ENCODE peak calls at places on chromosomes 16 and 17, in ten cellular contexts. M is ELF-1; P is stomach; Y is GM06990; D is ovary; L is stimulated activated CD4-positive, alpha-beta T cell treated with anti-CD3 and anti-CD28 coated beads, Interleukin-15, amount 100 ng/mL, for 24 hours; N is posterior vena cava; K is astrocyte of the spinal cord; Q is cardiac fibroblast; H is psoas muscle. W is an unnamed sample.

GRCh38 chr16:77190478-77191258 is at the start of gene MON1B:
- DNase-seq in M (peak), P (peak), Y (peak), D (peak), L (peak), N (peak), K (peak), Q (peak), H (peak), W (peak)

GRCh38 chr17:3447625-3448024 is 14.0 kb upstream of the OR1E2 start:
- DNase-seq in M (peak), P (no peak), Y (no peak), D (no peak), L (no peak), N (no peak), K (no peak), Q (peak), H (no peak), W (no peak)

GRCh38 chr17:62597920-62598319 is 29.6 kb upstream of the MRC2 start:
- DNase-seq in M (no peak), P (no peak), Y (no peak), D (peak), L (no peak), N (no peak), K (no peak), Q (peak), H (peak), W (no peak)

GRCh38 chr16:72836181-72836580 is 211.7 kb downstream of the ZFHX3 start:
- DNase-seq in M (no peak), P (no peak), Y (no peak), D (no peak), L (no peak), N (no peak), K (no peak), Q (no peak), H (no peak), W (no peak)

GRCh38 chr16:780296-780695 is 7.9 kb downstream of the RPUSD1 start:
- DNase-seq in M (no peak), P (no peak), Y (no peak), D (no peak), L (no peak), N (no peak), K (no peak), Q (no peak), H (no peak), W (no peak)

GRCh38 chr17:77385750-77386501 is 245.2 kb downstream of the SEC14L1 start:
- DNase-seq in M (peak), P (no peak), Y (no peak), D (no peak), L (no peak), N (peak), K (no peak), Q (peak), H (peak), W (peak)

GRCh38 chr17:4771519-4772234 is at the start of gene TM4SF5:
- DNase-seq in M (no peak), P (peak), Y (no peak), D (no peak), L (no peak), N (no peak), K (no peak), Q (no peak), H (no peak), W (no peak)

GRCh38 chr16:69105501-69106361 is at the start of gene HAS3:
- DNase-seq in M (peak), P (peak), Y (peak), D (no peak), L (peak), N (peak), K (peak), Q (peak), H (no peak), W (no peak)

GRCh38 chr16:89723279-89724250 is 2.2 kb downstream of the ZNF276 start:
- DNase-seq in M (no peak), P (peak), Y (no peak), D (no peak), L (peak), N (no peak), K (peak), Q (peak), H (no peak), W (peak)

W was measured in sigmoid colon.